ENCODE peak calls at places on chromosomes 2 and 18, in four cellular contexts. One of them, this sample, is unnamed. For H3K36me3, the result is how much of the 10 kb centered on the place peaks cover.

GRCh38 chr2:9033385-9034175 is 30.1 kb upstream of the MBOAT2 start:
- DNase-seq in K562: peak
- DNase-seq in HepG2: no peak
- DNase-seq in IMR-90: no peak
- DNase-seq in this sample: no peak

GRCh38 chr2:188983427-188984101 is 9.4 kb downstream of the COL3A1 start:
- DNase-seq in K562: no peak
- DNase-seq in IMR-90: peak
- DNase-seq in HepG2: peak
- DNase-seq in this sample: no peak

GRCh38 chr2:99748344-99748743 is 258.5 kb upstream of the REV1 start:
- DNase-seq in K562: no peak
- DNase-seq in HepG2: no peak
- DNase-seq in IMR-90: no peak
- DNase-seq in this sample: no peak

GRCh38 chr2:182586426-182586825 is 129.6 kb upstream of the DNAJC10 start:
- DNase-seq in K562: no peak
- DNase-seq in HepG2: no peak
- DNase-seq in IMR-90: no peak
- DNase-seq in this sample: no peak

GRCh38 chr2:232365621-232366321 is 12.8 kb upstream of the ALPP start:
- DNase-seq in K562: peak
- DNase-seq in HepG2: peak
- DNase-seq in IMR-90: peak
- DNase-seq in this sample: no peak

GRCh38 chr2:18118703-18119102 is 240.2 kb downstream of the KCNS3 start:
- DNase-seq in HepG2: no peak
- DNase-seq in K562: no peak
- DNase-seq in IMR-90: peak
- DNase-seq in this sample: no peak

GRCh38 chr2:20615466-20616241 is 35.2 kb downstream of the HS1BP3 start:
- DNase-seq in K562: no peak
- DNase-seq in IMR-90: no peak
- DNase-seq in HepG2: peak
- DNase-seq in this sample: no peak

GRCh38 chr18:67211646-67212045 is 304.9 kb downstream of the DSEL start:
- DNase-seq in K562: no peak
- DNase-seq in HepG2: no peak
- DNase-seq in IMR-90: peak
- DNase-seq in this sample: no peak

GRCh38 chr2:208031608-208032019 is 6.3 kb upstream of the PLEKHM3 start:
- DNase-seq in HepG2: peak
- DNase-seq in IMR-90: peak
- DNase-seq in K562: no peak
- DNase-seq in this sample: no peak

GRCh38 chr2:119102964-119103363 is 55.6 kb downstream of the C1QL2 start:
- DNase-seq in HepG2: no peak
- DNase-seq in IMR-90: no peak
- DNase-seq in K562: no peak
- DNase-seq in this sample: no peak

GRCh38 chr18:39489426-39489825 is 1923.8 kb upstream of the CELF4 start:
- DNase-seq in HepG2: no peak
- DNase-seq in K562: no peak
- DNase-seq in IMR-90: no peak
- DNase-seq in this sample: no peak

GRCh38 chr2:128550389-128550788 is 231.7 kb upstream of the HS6ST1 start:
- DNase-seq in HepG2: no peak
- DNase-seq in IMR-90: no peak
- DNase-seq in K562: no peak
- DNase-seq in this sample: no peak

GRCh38 chr2:111659361-111660281 is 224.4 kb downstream of the ANAPC1 start:
- DNase-seq in K562: no peak
- DNase-seq in HepG2: peak
- DNase-seq in IMR-90: peak
- DNase-seq in this sample: no peak

GRCh38 chr18:48230459-48231113 is 178.6 kb downstream of the ZBTB7C start:
- DNase-seq in HepG2: peak
- DNase-seq in IMR-90: peak
- DNase-seq in K562: peak
- DNase-seq in this sample: no peak

GRCh38 chr2:176814740-176815367 is 397.7 kb upstream of the HNRNPA3 start:
- DNase-seq in K562: peak
- DNase-seq in HepG2: peak
- DNase-seq in IMR-90: peak
- DNase-seq in this sample: peak

GRCh38 chr2:136212426-136213378 is 94.8 kb upstream of the CXCR4 start:
- DNase-seq in HepG2: no peak
- DNase-seq in IMR-90: no peak
- DNase-seq in K562: no peak
- DNase-seq in this sample: peak

GRCh38 chr2:64202206-64202864 is 58.1 kb upstream of the PELI1 start:
- DNase-seq in K562: no peak
- DNase-seq in HepG2: no peak
- DNase-seq in IMR-90: peak
- DNase-seq in this sample: peak

GRCh38 chr2:23521060-23521459 is 136.1 kb downstream of the KLHL29 start:
- DNase-seq in IMR-90: no peak
- DNase-seq in K562: no peak
- DNase-seq in HepG2: no peak
- DNase-seq in this sample: no peak

GRCh38 chr2:185374878-185375277 is 363.7 kb upstream of the FSIP2 start:
- DNase-seq in IMR-90: no peak
- DNase-seq in K562: no peak
- DNase-seq in HepG2: no peak
- DNase-seq in this sample: no peak

DNA sequence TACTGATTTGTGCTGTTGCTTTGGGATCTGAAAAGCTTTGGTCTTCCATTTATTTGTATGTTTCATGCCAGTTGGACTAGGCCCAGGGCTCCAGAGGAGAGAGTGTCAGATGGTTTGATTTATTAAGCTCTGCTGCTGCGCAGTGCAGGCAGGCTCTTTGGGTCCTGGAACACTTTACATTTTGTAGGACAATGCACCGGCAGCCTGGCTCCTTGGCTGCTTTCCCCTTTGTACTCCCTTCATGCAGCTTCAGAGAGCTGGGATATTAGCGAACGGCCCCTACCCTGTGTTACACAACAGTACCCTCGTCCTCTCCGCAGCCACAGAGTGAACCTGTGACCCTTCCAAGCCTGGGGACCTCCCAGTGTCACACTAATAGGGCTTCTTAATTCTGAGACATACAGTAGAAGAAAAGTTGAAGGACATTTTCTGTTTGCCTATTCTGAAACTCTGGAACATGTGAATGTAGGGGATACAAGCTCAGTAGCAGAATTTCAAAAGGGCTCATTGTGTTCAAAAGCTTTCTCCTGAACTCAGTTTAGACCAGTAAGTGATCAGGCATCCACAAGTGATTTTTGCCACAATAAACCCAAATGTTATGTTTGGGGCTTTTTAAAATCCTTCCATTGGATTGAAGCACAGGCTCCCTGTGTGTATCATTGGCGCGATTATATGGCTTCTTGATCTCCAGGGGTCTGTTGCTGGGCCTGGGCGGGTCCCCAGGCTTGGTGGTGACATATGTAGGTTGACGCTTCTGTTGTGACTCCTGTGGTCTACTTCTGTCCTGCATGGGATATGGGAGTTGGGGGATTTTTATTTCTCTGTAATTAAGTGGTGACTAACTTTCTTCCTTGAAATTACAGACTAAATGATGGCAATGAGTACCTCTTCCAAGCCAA is 56.5 kb upstream of the EML6 start:
- DNase-seq in K562: no peak
- DNase-seq in IMR-90: peak
- DNase-seq in HepG2: peak
- DNase-seq in this sample: no peak
- H3K36me3 ChIP-seq in K562: half or more
- H3K36me3 ChIP-seq in IMR-90: under half
- H3K36me3 ChIP-seq in HepG2: half or more
- H3K36me3 ChIP-seq in this sample: under half

GRCh38 chr2:215847056-215847455 is 166.3 kb downstream of the MREG start:
- DNase-seq in HepG2: no peak
- DNase-seq in K562: no peak
- DNase-seq in IMR-90: no peak
- DNase-seq in this sample: no peak

GRCh38 chr2:215841175-215841816 is 172.1 kb downstream of the MREG start:
- DNase-seq in IMR-90: no peak
- DNase-seq in K562: no peak
- DNase-seq in HepG2: no peak
- DNase-seq in this sample: no peak

GRCh38 chr2:215839816-215840215 is 173.5 kb downstream of the MREG start:
- DNase-seq in IMR-90: no peak
- DNase-seq in K562: no peak
- DNase-seq in HepG2: no peak
- DNase-seq in this sample: no peak

GRCh38 chr2:215845839-215846586 is 167.3 kb downstream of the MREG start:
- DNase-seq in HepG2: no peak
- DNase-seq in IMR-90: no peak
- DNase-seq in K562: no peak
- DNase-seq in this sample: peak

DNA sequence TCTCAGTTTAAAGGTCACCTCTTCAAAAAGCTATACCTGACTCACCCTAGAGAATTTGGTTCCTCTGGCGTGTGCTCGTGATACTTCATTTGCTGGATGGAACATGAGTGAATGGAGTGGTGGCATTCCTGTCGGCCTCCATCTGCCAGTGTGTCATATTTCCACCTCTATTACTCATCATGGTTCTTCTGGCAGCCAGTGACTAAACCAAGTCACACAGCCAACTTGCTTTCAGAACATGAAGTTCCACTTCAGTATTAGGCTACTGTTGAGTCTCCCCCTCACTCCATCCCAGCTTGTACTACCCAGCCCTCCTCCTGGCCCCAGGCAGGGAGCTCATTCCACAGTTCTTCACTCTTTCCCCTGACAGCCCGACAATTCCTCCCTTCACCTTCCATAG is 169.8 kb downstream of the MREG start:
- DNase-seq in IMR-90: peak
- DNase-seq in K562: no peak
- DNase-seq in HepG2: peak
- DNase-seq in this sample: no peak
- TF ChIP-seq SMC3 in IMR-90: no peak
- TF ChIP-seq SMC3 in K562: no peak
- TF ChIP-seq SMC3 in HepG2: no peak
- TF ChIP-seq SMC3 in this sample: no peak

GRCh38 chr2:219719521-219719920 is 92.1 kb downstream of the SLC4A3 start:
- DNase-seq in IMR-90: no peak
- DNase-seq in HepG2: no peak
- DNase-seq in K562: no peak
- DNase-seq in this sample: no peak

GRCh38 chr2:219723311-219723710 is 95.9 kb downstream of the SLC4A3 start:
- DNase-seq in IMR-90: no peak
- DNase-seq in HepG2: no peak
- DNase-seq in K562: no peak
- DNase-seq in this sample: no peak

GRCh38 chr2:219724628-219725027 is 97.2 kb downstream of the SLC4A3 start:
- DNase-seq in HepG2: peak
- DNase-seq in IMR-90: peak
- DNase-seq in K562: peak
- DNase-seq in this sample: no peak

GRCh38 chr2:219720956-219721355 is 93.5 kb downstream of the SLC4A3 start:
- DNase-seq in K562: no peak
- DNase-seq in IMR-90: no peak
- DNase-seq in HepG2: no peak
- DNase-seq in this sample: no peak

DNA sequence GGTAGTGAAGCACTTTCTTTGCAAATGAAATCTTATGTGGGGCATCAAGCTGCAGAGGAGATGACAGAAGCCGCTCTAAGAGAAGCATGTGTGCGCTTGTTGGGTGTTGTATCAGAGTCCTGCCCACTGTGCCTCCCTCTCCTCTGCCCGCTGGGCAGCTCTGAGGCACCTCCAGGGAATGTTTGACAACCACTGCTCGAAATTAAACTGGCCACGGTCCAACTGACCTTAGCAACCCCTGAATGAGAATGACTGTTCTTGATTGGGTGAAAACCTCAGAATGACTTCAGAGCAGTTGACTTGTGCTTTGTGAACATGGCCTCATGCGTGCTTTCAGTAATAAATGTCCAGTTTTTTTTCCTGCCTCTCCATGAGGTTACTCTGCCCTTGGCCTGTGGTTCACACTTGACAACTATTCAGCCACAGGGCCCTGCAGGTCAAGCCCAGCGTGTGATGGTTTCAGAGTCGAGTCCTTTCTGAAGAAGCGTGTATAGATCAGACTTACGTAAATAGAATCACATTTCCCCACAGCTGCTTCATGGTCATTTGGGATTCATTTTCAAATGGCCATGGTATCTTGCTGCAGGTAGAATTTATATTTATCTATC is 95.0 kb downstream of the SLC4A3 start:
- DNase-seq in K562: no peak
- DNase-seq in IMR-90: no peak
- DNase-seq in HepG2: peak
- DNase-seq in this sample: no peak
- TF ChIP-seq BHLHE40 in K562: no peak
- TF ChIP-seq BHLHE40 in IMR-90: no peak
- TF ChIP-seq BHLHE40 in HepG2: no peak
- TF ChIP-seq BHLHE40 in this sample: no peak

GRCh38 chr2:159742846-159743245 is 30.5 kb downstream of the MARCHF7 start:
- DNase-seq in IMR-90: no peak
- DNase-seq in K562: no peak
- DNase-seq in HepG2: no peak
- DNase-seq in this sample: no peak
- H3K36me3 ChIP-seq in IMR-90: under half
- H3K36me3 ChIP-seq in K562: half or more
- H3K36me3 ChIP-seq in HepG2: half or more
- H3K36me3 ChIP-seq in this sample: under half

GRCh38 chr2:124024491-124025348 is at the start of gene CNTNAP5:
- DNase-seq in IMR-90: no peak
- DNase-seq in HepG2: no peak
- DNase-seq in K562: peak
- DNase-seq in this sample: no peak

DNA sequence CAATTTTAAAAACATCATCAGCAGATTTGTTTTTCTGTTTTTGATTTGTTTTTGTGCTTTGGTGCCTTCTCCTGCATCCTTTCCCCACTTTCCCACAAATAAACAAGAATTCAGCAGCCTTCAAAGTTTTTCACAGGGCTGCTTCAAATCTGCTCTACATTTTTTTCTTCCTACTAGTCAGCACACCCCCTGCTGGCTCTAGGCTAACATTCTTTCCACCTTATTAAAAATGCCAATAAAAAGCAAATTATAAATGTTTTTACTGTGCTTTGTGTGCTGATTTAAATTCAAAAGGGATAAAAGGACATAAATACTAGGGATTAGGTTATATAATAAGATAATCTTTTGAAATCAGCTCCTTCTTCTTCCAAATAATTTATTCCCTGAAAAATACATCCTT is 6.2 kb upstream of the CNTNAP5 start:
- DNase-seq in K562: no peak
- DNase-seq in HepG2: no peak
- DNase-seq in IMR-90: no peak
- DNase-seq in this sample: no peak
- TF ChIP-seq SMC3 in K562: no peak
- TF ChIP-seq SMC3 in HepG2: no peak
- TF ChIP-seq SMC3 in IMR-90: no peak
- TF ChIP-seq SMC3 in this sample: no peak